ENCODE peak calls at places on chromosomes 2 and 18, in four cellular contexts. V is left ventricle myocardium inferior, P is WERI-Rb-1, I is GM23248. M is an unnamed sample.

GRCh38 chr2:83006991-83007390 is 1452.1 kb downstream of the SUCLG1 start:
- DNase-seq in I (no peak), P (no peak), V (no peak), M (no peak)

GRCh38 chr18:48948112-48949050 is 2.4 kb downstream of the SMAD7 start:
- DNase-seq in P (peak; percentile 42), V (no peak), I (peak; percentile 73), M (no peak)

GRCh38 chr2:5845798-5846197 is 153.6 kb downstream of the SOX11 start:
- DNase-seq in P (no peak), V (no peak), I (no peak), M (no peak)

GRCh38 chr2:119242276-119243119 is 18.9 kb downstream of the STEAP3 start:
- DNase-seq in V (no peak), I (no peak), P (no peak), M (no peak)

GRCh38 chr2:23669413-23670244 is 257.3 kb downstream of the ATAD2B start:
- DNase-seq in V (peak; percentile 85), P (no peak), I (no peak), M (peak; percentile 90)

GRCh38 chr2:231394201-231395141 is 1.0 kb upstream of the B3GNT7 start:
- DNase-seq in I (no peak), V (no peak), P (no peak), M (no peak)

GRCh38 chr18:50509012-50509411 is 50.9 kb upstream of the MAPK4 start:
- DNase-seq in V (no peak), I (no peak), P (no peak), M (no peak)

GRCh38 chr2:3595985-3596384 is 1.1 kb downstream of the COLEC11 start:
- DNase-seq in I (no peak), V (no peak), P (no peak), M (no peak)

GRCh38 chr2:62597323-62597722 is 91.3 kb upstream of the TMEM17 start:
- DNase-seq in P (no peak), V (no peak), I (peak; percentile 69), M (no peak)

GRCh38 chr2:171587567-171587966 is 65.3 kb downstream of the CYBRD1 start:
- DNase-seq in I (peak; percentile 20), P (no peak), V (no peak), M (no peak)

GRCh38 chr2:69954069-69954468 is 7.4 kb downstream of the ASPRV1 start:
- DNase-seq in I (no peak), P (no peak), V (no peak), M (no peak)

GRCh38 chr2:234032301-234032856 is 18.1 kb upstream of the SPP2 start:
- DNase-seq in V (no peak), P (no peak), I (peak; percentile 78), M (peak; percentile 91)

GRCh38 chr2:106996136-106996769 is 110.3 kb upstream of the ST6GAL2 start:
- DNase-seq in V (no peak), P (no peak), I (no peak), M (no peak)

GRCh38 chr18:44130365-44130942 is 550.2 kb upstream of the SETBP1 start:
- DNase-seq in I (peak; percentile 49), V (no peak), P (peak; percentile 17), M (peak; percentile 40)

GRCh38 chr2:32272279-32272678 is 5.4 kb upstream of the YIPF4 start:
- DNase-seq in I (no peak), V (no peak), P (no peak), M (no peak)

GRCh38 chr2:187117483-187117882 is 268.5 kb upstream of the ZSWIM2 start:
- DNase-seq in I (peak; percentile 3), P (no peak), V (no peak), M (no peak)

GRCh38 chr18:32362484-32362883 is 108.2 kb downstream of the GAREM1 start:
- DNase-seq in P (no peak), V (no peak), I (no peak), M (peak; percentile 77)

GRCh38 chr2:85888020-85888744 is 608 bp downstream of the ST3GAL5 start:
- DNase-seq in P (peak; percentile 26), V (no peak), I (peak; percentile 53), M (no peak)

GRCh38 chr2:212034841-212035585 is 503.6 kb downstream of the ERBB4 start:
- DNase-seq in I (no peak), P (no peak), V (no peak), M (no peak)

GRCh38 chr2:230661072-230661957 is 51.3 kb upstream of the CAB39 start:
- DNase-seq in I (no peak), V (no peak), P (no peak), M (no peak)

GRCh38 chr18:13500227-13500865 is 226.0 kb downstream of the FAM210A start:
- DNase-seq in I (peak; percentile 88), P (no peak), V (peak; percentile 59), M (peak; percentile 80)

GRCh38 chr2:96391153-96391827 is 55.7 kb downstream of the NCAPH start:
- DNase-seq in I (no peak), V (no peak), P (no peak), M (no peak)

GRCh38 chr2:103445356-103445755 is 683.5 kb downstream of the TMEM182 start:
- DNase-seq in V (no peak), I (no peak), P (no peak), M (no peak)

GRCh38 chr2:10243926-10244270 is 58.8 kb upstream of the HPCAL1 start:
- DNase-seq in V (peak; percentile 7), I (no peak), P (no peak), M (no peak)

GRCh38 chr2:76202866-76203265 is 492.2 kb upstream of the GCFC2 start:
- DNase-seq in V (no peak), P (no peak), I (no peak), M (no peak)

GRCh38 chr2:60560734-60561649 is 7.5 kb upstream of the BCL11A start:
- DNase-seq in V (no peak), I (peak; percentile 65), P (peak; percentile 33), M (peak; percentile 53)

GRCh38 chr2:27042159-27042661 is 9.3 kb upstream of the AGBL5 start:
- DNase-seq in P (no peak), V (no peak), I (peak; percentile 22), M (no peak)

GRCh38 chr2:162579986-162580385 is 236.1 kb downstream of the GCA start:
- DNase-seq in V (no peak), P (no peak), I (no peak), M (no peak)

GRCh38 chr2:200602584-200602983 is 16.8 kb downstream of the AOX1 start:
- DNase-seq in I (no peak), V (no peak), P (no peak), M (peak; percentile 59)

GRCh38 chr2:104026726-104027125 is 827.2 kb upstream of the POU3F3 start:
- DNase-seq in V (no peak), I (no peak), P (no peak), M (no peak)

GRCh38 chr2:120736955-120737801 is 1.5 kb downstream of the GLI2 start:
- DNase-seq in V (peak; percentile 48), P (peak; percentile 71), I (peak; percentile 90), M (no peak)
- H3K27me3 ChIP-seq in V (peaks cover 100% of the 10 kb centered on the region), P (peaks cover 81% of the 10 kb centered on the region), I (no peaks in the 10 kb centered on the region), M (peaks cover 22% of the 10 kb centered on the region)

GRCh38 chr18:79463424-79463960 is 67.8 kb downstream of the NFATC1 start:
- DNase-seq in I (no peak), P (no peak), V (no peak), M (no peak)
- H3K27me3 ChIP-seq in I (no peaks in the 10 kb centered on the region), P (no peaks in the 10 kb centered on the region), V (no peaks in the 10 kb centered on the region), M (no peaks in the 10 kb centered on the region)

GRCh38 chr2:222293660-222294630 is 4.9 kb downstream of the PAX3 start:
- DNase-seq in V (no peak), I (no peak), P (no peak), M (no peak)
- H3K27me3 ChIP-seq in V (peaks cover 100% of the 10 kb centered on the region), I (peaks cover 98% of the 10 kb centered on the region), P (peaks cover 39% of the 10 kb centered on the region), M (peaks cover 88% of the 10 kb centered on the region)

DNA sequence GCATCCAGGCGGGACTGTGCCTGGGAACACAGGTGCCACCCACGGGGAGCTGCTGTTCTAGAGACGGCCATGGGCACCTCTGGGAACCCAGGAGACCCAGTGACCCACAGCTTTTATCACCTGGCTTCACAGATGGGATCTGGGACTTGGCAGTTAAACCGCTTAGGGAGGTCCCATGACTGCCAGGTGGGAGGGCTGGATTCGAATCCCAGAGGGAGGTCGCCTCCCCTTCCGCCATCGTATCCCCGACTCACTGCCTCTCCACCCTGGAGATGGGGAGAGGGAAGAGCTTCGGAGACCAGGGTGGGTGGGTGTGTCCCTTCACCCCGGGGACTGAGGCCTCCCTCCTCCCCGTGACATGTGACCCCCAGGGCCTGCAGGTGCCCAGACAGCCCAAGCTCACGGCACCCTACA is 169.4 kb downstream of the RTP5 start:
- DNase-seq in I (no peak), V (no peak), P (no peak), M (no peak)
- H3K27me3 ChIP-seq in I (peaks cover 55% of the 10 kb centered on the region), V (peaks cover 77% of the 10 kb centered on the region), P (no peaks in the 10 kb centered on the region), M (no peaks in the 10 kb centered on the region)

GRCh38 chr18:6682437-6683111 is 46.9 kb upstream of the ARHGAP28 start:
- DNase-seq in P (no peak), V (no peak), I (no peak), M (peak; percentile 33)
- H3K27me3 ChIP-seq in P (no peaks in the 10 kb centered on the region), V (peaks cover 40% of the 10 kb centered on the region), I (no peaks in the 10 kb centered on the region), M (no peaks in the 10 kb centered on the region)

GRCh38 chr2:120434487-120434886 is 88.6 kb downstream of the INHBB start:
- DNase-seq in I (peak; percentile 76), V (no peak), P (no peak), M (no peak)
- H3K27me3 ChIP-seq in I (no peaks in the 10 kb centered on the region), V (peaks cover 64% of the 10 kb centered on the region), P (no peaks in the 10 kb centered on the region), M (peaks cover 2% of the 10 kb centered on the region)

DNA sequence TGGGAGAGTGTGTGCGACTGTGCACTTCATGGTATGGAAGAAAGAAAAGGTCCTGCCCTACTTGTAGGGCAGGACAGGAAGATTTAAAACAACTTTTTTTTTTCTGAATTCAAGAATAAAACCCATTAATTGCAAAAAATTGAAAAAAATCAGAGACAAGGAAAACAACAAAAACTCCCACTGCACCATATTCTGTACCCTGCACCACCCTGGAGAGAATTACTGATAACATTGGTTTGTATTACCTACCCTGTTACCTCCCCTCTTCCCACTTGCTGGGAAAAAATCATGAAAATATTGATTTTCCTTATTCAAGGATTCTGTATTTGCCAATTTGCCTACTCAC is 77.6 kb downstream of the DYSF start:
- DNase-seq in I (no peak), P (no peak), V (no peak), M (no peak)
- H3K27me3 ChIP-seq in I (peaks cover 30% of the 10 kb centered on the region), P (no peaks in the 10 kb centered on the region), V (no peaks in the 10 kb centered on the region), M (no peaks in the 10 kb centered on the region)

M was measured in bronchial epithelial cell.